ENCODE peak calls at places on chromosomes 13 and 19, in six cellular contexts. R is breast epithelium, F is body of pancreas, H is right lobe of liver, S is dorsolateral prefrontal cortex, C is fibroblast of mammary gland. J is an unnamed sample.

GRCh38 chr19:47725759-47726401 is 12.7 kb downstream of the EHD2 start:
- DNase-seq in H (no peak), F (no peak), S (no peak), C (no peak), R (no peak), J (no peak)

GRCh38 chr13:113461022-113461751 is 7.9 kb upstream of the ADPRHL1 start:
- DNase-seq in H (no peak), R (no peak), F (no peak), S (no peak), C (no peak), J (no peak)

GRCh38 chr19:13588953-13589833 is 82.9 kb upstream of the CACNA1A start:
- DNase-seq in H (peak; percentile 74), S (peak; percentile 82), R (peak; percentile 69), F (peak; percentile 63), C (peak; percentile 44), J (peak; percentile 94)

GRCh38 chr19:4722671-4723464 is 774 bp downstream of the DPP9 start:
- DNase-seq in C (peak; percentile 66), F (peak; percentile 65), R (no peak), S (no peak), H (peak; percentile 87), J (no peak)

GRCh38 chr13:48580886-48581285 is 48.0 kb upstream of the RCBTB2 start:
- DNase-seq in C (peak; percentile 38), H (no peak), F (no peak), S (no peak), R (no peak), J (no peak)

GRCh38 chr19:15109768-15110417 is 2.7 kb downstream of the SYDE1 start:
- DNase-seq in H (no peak), C (no peak), F (no peak), S (no peak), R (no peak), J (no peak)

GRCh38 chr13:25375727-25376358 is 4.1 kb downstream of the ATP8A2 start:
- DNase-seq in C (peak; percentile 46), F (peak; percentile 27), H (no peak), R (no peak), S (peak; percentile 37), J (no peak)

GRCh38 chr13:101493541-101493940 is 41.1 kb downstream of the ITGBL1 start:
- DNase-seq in C (no peak), F (no peak), S (no peak), R (no peak), H (no peak), J (no peak)

GRCh38 chr13:86585826-86586225 is 786.6 kb upstream of the SLITRK6 start:
- DNase-seq in R (no peak), F (peak; percentile 38), S (no peak), C (peak; percentile 87), H (no peak), J (no peak)

GRCh38 chr19:6439743-6440142 is 6.2 kb upstream of the SLC25A41 start:
- DNase-seq in C (no peak), H (no peak), S (no peak), F (no peak), R (no peak), J (no peak)

GRCh38 chr13:39835253-39835652 is 179.8 kb downstream of the COG6 start:
- DNase-seq in H (no peak), F (no peak), S (no peak), R (no peak), C (no peak), J (no peak)

GRCh38 chr19:50418186-50419021 is at the start of gene SPIB:
- DNase-seq in H (no peak), S (no peak), R (no peak), F (no peak), C (no peak), J (peak; percentile 87)

GRCh38 chr13:90757127-90757680 is 590.3 kb upstream of the MIR17HG start:
- DNase-seq in S (no peak), H (no peak), F (no peak), R (no peak), C (peak; percentile 12), J (no peak)

GRCh38 chr19:48895226-48895625 is 3.3 kb downstream of the TULP2 start:
- DNase-seq in C (no peak), F (no peak), S (no peak), H (no peak), R (no peak), J (no peak)

GRCh38 chr19:42120276-42121010 is 11.8 kb downstream of the POU2F2 start:
- DNase-seq in S (no peak), R (no peak), H (no peak), F (no peak), C (no peak), J (no peak)

GRCh38 chr13:65966991-65967451 is 1263.1 kb downstream of the PCDH9 start:
- DNase-seq in S (no peak), F (no peak), R (no peak), C (peak; percentile 64), H (no peak), J (no peak)

GRCh38 chr19:15368798-15369593 is 10.6 kb downstream of the AKAP8 start:
- DNase-seq in C (no peak), H (no peak), R (no peak), S (no peak), F (no peak), J (peak; percentile 69)

GRCh38 chr19:14135355-14135754 is 1.0 kb downstream of the ASF1B start:
- DNase-seq in S (no peak), C (no peak), R (no peak), F (no peak), H (no peak), J (no peak)

GRCh38 chr13:80164451-80164850 is 176.5 kb downstream of the SPRY2 start:
- DNase-seq in S (no peak), C (no peak), F (no peak), R (no peak), H (no peak), J (no peak)

GRCh38 chr13:33283195-33283910 is 2.2 kb downstream of the STARD13 start:
- DNase-seq in C (peak; percentile 38), F (no peak), H (no peak), R (no peak), S (no peak), J (no peak)
- H3K4me3 ChIP-seq in C (peak overlapping the region; percentile 92), F (peak overlapping the region; percentile 48), H (no peak overlapping the region), R (peak overlapping the region; percentile 83), S (peak overlapping the region; percentile 85), J (no peak overlapping the region)

GRCh38 chr19:55178781-55179569 is 1.1 kb downstream of the SYT5 start:
- DNase-seq in C (peak; percentile 84), F (peak; percentile 84), S (peak; percentile 89), R (no peak), H (peak; percentile 65), J (peak; percentile 96)
- H3K4me3 ChIP-seq in C (peak overlapping the region; percentile 29), F (no peak overlapping the region), S (peak overlapping the region; percentile 68), R (peak overlapping the region; percentile 56), H (no peak overlapping the region), J (peak overlapping the region; percentile 32)

GRCh38 chr13:20497376-20497775 is 28.3 kb downstream of the CRYL1 start:
- DNase-seq in S (no peak), H (no peak), F (no peak), R (no peak), C (no peak), J (no peak)
- H3K4me3 ChIP-seq in S (no peak overlapping the region), H (no peak overlapping the region), F (no peak overlapping the region), R (no peak overlapping the region), C (no peak overlapping the region), J (no peak overlapping the region)

GRCh38 chr13:99981115-99982020 is at the start of gene ZIC2:
- DNase-seq in S (peak; percentile 71), C (peak; percentile 24), H (peak; percentile 60), R (no peak), F (no peak), J (peak; percentile 72)
- H3K4me3 ChIP-seq in S (peak within 1 kb of the TSS; percentile 62), C (peak within 1 kb of the TSS; percentile 30), H (peak within 1 kb of the TSS; percentile 33), R (peak within 1 kb of the TSS; percentile 77), F (peak within 1 kb of the TSS; percentile 5), J (peak within 1 kb of the TSS; percentile 49)

GRCh38 chr13:93290503-93290902 is 63.9 kb downstream of the GPC6 start:
- DNase-seq in F (no peak), S (no peak), C (peak; percentile 39), H (no peak), R (no peak), J (no peak)
- H3K4me3 ChIP-seq in F (no peak overlapping the region), S (no peak overlapping the region), C (no peak overlapping the region), H (no peak overlapping the region), R (no peak overlapping the region), J (no peak overlapping the region)

GRCh38 chr13:67223742-67224141 is 6.4 kb downstream of the PCDH9 start:
- DNase-seq in F (no peak), C (peak; percentile 24), H (no peak), R (no peak), S (no peak), J (no peak)

GRCh38 chr13:67226686-67227085 is 3.5 kb downstream of the PCDH9 start:
- DNase-seq in H (no peak), F (no peak), C (no peak), S (no peak), R (no peak), J (no peak)

GRCh38 chr13:67225252-67226159 is 4.6 kb downstream of the PCDH9 start:
- DNase-seq in S (peak; percentile 6), F (no peak), R (no peak), H (no peak), C (no peak), J (peak; percentile 68)

GRCh38 chr13:67223024-67223423 is 7.1 kb downstream of the PCDH9 start:
- DNase-seq in H (no peak), S (no peak), C (peak; percentile 69), R (no peak), F (no peak), J (no peak)

DNA sequence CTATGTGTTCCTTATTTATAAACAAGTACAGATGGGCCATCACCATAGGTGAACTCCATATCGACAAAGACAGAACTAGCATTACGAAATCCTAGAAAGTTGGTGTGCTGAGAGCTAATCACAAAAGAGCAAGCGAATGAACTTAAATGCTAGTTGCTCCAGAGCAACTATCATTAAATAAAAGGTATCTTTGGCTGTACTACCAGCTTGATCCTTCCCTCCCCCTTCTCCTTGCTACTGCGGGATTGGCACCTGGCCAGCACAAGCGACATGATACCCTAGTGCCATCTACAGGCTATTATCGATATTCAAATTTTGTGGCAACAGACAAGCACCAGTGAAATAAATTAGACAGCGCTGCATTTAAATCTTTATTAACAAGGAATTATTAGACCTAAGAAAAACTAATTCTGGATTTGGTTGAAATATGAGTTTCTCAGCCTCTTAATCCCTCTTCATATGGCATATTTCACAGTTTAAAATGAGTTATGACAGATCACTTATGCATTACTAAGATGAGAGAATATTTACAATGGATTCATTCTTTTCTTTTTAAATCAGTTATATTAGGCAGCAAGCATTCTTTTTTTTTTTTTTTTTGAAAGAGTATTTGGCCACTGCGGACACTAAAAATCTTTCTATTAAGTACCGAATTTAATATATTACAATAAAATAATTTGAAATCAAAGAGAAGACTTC is 5.8 kb downstream of the PCDH9 start:
- DNase-seq in C (peak; percentile 83), H (peak; percentile 81), R (peak; percentile 82), S (peak; percentile 86), F (peak; percentile 79), J (peak; percentile 85)
- H3K4me3 ChIP-seq in C (no peak overlapping the region), H (no peak overlapping the region), R (peak overlapping the region; percentile 17), S (peak overlapping the region; percentile 87), F (no peak overlapping the region), J (no peak overlapping the region)

J was measured in spleen.